ENCODE peak calls at places on chromosomes 2 and 18, in four cellular contexts. V, X, A and L are unnamed samples.

GRCh38 chr18:37668971-37669747 is 103.6 kb upstream of the CELF4 start:
- DNase-seq in V (no peak), X (no peak), A (no peak), L (no peak)

GRCh38 chr2:154608438-154608837 is 90.1 kb upstream of the KCNJ3 start:
- DNase-seq in V (no peak), X (no peak), A (no peak), L (no peak)

GRCh38 chr2:165871025-165871424 is 77.0 kb upstream of the GALNT3 start:
- DNase-seq in V (no peak), X (no peak), A (no peak), L (no peak)

GRCh38 chr2:212994976-212995375 is 156.4 kb downstream of the IKZF2 start:
- DNase-seq in V (no peak), X (no peak), A (no peak), L (no peak)

GRCh38 chr2:241354668-241355658 is 1.1 kb upstream of the FARP2 start:
- DNase-seq in V (peak), X (peak), A (peak), L (no peak)

GRCh38 chr2:54224997-54225396 is 31.0 kb downstream of the TSPYL6 start:
- DNase-seq in V (peak), X (no peak), A (no peak), L (no peak)

GRCh38 chr2:44237221-44237620 is 38.1 kb upstream of the SLC3A1 start:
- DNase-seq in V (no peak), X (no peak), A (no peak), L (no peak)

GRCh38 chr2:121197369-121198091 is 87.5 kb downstream of the TFCP2L1 start:
- DNase-seq in V (no peak), X (peak), A (peak), L (peak)

GRCh38 chr2:230335461-230335863 is 8.5 kb downstream of the SP140L start:
- DNase-seq in V (no peak), X (no peak), A (no peak), L (no peak)

DNA sequence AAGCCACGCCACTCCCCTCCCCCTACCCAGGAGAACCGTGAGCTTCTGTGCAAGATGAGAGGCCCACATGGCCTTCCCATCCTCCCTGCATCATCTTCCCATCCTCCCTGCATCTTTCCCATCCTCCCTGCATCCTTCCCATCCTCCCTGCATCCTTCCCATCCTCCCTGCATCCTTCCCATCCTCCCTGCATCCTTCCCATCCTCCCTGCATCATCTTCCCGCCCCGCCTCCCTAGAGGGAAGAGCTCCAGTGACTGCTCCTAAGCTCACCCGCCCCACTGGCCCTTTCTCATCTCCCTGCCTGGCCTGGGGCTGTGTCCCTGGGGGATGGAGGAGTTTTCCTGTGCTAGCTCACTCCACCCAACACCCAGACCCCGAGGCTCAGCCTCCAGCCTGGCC is 93.3 kb upstream of the ASAP2 start:
- DNase-seq in V (no peak), X (no peak), A (no peak), L (no peak)
- H3K27ac ChIP-seq in V (no peak), X (no peak), A (no peak), L (no peak)

GRCh38 chr18:75229437-75229836 is 18.8 kb downstream of the TSHZ1 start:
- DNase-seq in V (no peak), X (no peak), A (no peak), L (no peak)

GRCh38 chr18:75228967-75229366 is 18.4 kb downstream of the TSHZ1 start:
- DNase-seq in V (no peak), X (no peak), A (no peak), L (no peak)

GRCh38 chr18:75226301-75226955 is 15.8 kb downstream of the TSHZ1 start:
- DNase-seq in V (peak), X (no peak), A (no peak), L (no peak)

GRCh38 chr18:75226956-75227316 is 16.3 kb downstream of the TSHZ1 start:
- DNase-seq in V (no peak), X (no peak), A (no peak), L (no peak)

DNA sequence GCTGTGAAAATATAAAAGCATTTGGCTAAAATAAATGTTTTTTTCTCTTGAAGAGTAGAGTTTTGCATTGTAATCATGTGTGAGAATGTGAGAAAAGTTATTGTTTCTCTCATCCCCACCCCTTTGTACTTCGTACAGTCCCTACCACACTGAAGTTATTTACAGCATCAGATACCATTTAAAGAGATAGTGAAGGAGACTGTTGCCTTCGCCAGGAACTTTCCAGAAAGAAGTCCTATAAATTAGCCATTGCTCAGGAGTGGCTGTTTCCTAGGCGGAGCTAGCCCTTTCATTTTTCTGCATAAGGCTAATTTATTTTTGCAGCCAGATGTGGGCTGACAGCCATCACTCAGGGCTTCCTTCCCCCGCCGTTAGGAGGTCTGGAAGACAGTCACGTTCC is 16.9 kb downstream of the TSHZ1 start:
- DNase-seq in V (no peak), X (no peak), A (no peak), L (no peak)
- H3K27ac ChIP-seq in V (peak), X (peak), A (no peak), L (no peak)

GRCh38 chr2:160062283-160063005 is at the start of gene PLA2R1:
- DNase-seq in V (peak), X (peak), A (peak), L (peak)
- H3K27ac ChIP-seq in V (no peak), X (peak), A (no peak), L (no peak)

GRCh38 chr18:63160172-63160995 is 159.2 kb downstream of the BCL2 start:
- DNase-seq in V (no peak), X (no peak), A (no peak), L (no peak)
- H3K27ac ChIP-seq in V (no peak), X (peak), A (peak), L (no peak)

GRCh38 chr2:152504618-152505017 is 169.6 kb downstream of the FMNL2 start:
- DNase-seq in V (no peak), X (no peak), A (no peak), L (no peak)
- H3K27ac ChIP-seq in V (no peak), X (peak), A (peak), L (peak)

DNA sequence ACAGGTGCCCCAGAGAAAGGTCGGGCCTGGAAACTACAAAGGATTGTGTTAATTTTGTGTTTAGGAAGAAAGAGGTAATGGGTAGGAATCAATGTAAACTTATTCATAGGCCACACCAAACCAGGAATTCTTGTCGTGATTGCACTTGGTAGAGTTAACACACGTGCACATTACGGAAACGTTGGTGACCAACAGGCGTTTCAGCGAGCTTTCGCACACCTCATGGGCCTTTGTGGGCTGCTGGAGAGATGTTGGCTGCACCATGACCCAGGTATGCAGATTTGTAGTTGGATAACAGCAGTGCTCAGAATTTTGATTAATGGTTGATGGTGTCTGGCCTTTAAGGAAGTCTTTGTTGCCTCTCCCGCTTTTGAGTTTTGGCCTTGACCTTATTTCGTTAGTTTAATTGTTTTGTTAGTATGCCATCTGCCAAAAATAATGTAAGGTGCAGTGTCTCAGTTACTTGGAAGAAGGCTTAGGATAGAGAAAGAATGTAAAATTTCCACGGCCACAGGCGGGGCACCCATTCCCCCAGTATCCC is 1.8 kb downstream of the ZNF236 start:
- DNase-seq in V (no peak), X (no peak), A (no peak), L (no peak)
- H3K27ac ChIP-seq in V (peak), X (peak), A (peak), L (no peak)

GRCh38 chr2:65231892-65232477 is 4.4 kb downstream of the ACTR2 start:
- DNase-seq in V (no peak), X (no peak), A (no peak), L (no peak)
- H3K27ac ChIP-seq in V (no peak), X (peak), A (no peak), L (no peak)

GRCh38 chr18:24979223-24979622 is 372.7 kb downstream of the ZNF521 start:
- DNase-seq in V (no peak), X (no peak), A (no peak), L (no peak)
- H3K27ac ChIP-seq in V (no peak), X (no peak), A (no peak), L (no peak)